ENCODE peak calls at places on chromosomes 16 and 17, in seven cellular contexts. One of them, this sample, is unnamed.

GRCh38 chr16:3400779-3401688 is at the start of the genes ZNF174 and ZSCAN32:
- DNase-seq in cardiac muscle cell: peak
- DNase-seq in left lung: peak
- DNase-seq in A549: peak
- DNase-seq in hepatocyte: peak
- DNase-seq in tibial nerve: peak
- DNase-seq in prostate gland: peak
- DNase-seq in this sample: peak

GRCh38 chr17:35821308-35821707 is 12.0 kb downstream of the TAF15 start:
- DNase-seq in cardiac muscle cell: no peak
- DNase-seq in left lung: no peak
- DNase-seq in A549: no peak
- DNase-seq in hepatocyte: no peak
- DNase-seq in tibial nerve: no peak
- DNase-seq in prostate gland: no peak
- DNase-seq in this sample: no peak

GRCh38 chr16:28182183-28182582 is 29.6 kb downstream of the XPO6 start:
- DNase-seq in cardiac muscle cell: no peak
- DNase-seq in left lung: no peak
- DNase-seq in A549: no peak
- DNase-seq in hepatocyte: no peak
- DNase-seq in tibial nerve: no peak
- DNase-seq in prostate gland: no peak
- DNase-seq in this sample: no peak

GRCh38 chr17:44797809-44798208 is 32.3 kb downstream of the GJC1 start:
- DNase-seq in cardiac muscle cell: peak
- DNase-seq in left lung: no peak
- DNase-seq in A549: no peak
- DNase-seq in hepatocyte: no peak
- DNase-seq in tibial nerve: no peak
- DNase-seq in prostate gland: no peak
- DNase-seq in this sample: no peak

GRCh38 chr17:4420692-4421131 is 13.0 kb upstream of the SPNS3 start:
- DNase-seq in cardiac muscle cell: peak
- DNase-seq in left lung: no peak
- DNase-seq in A549: peak
- DNase-seq in hepatocyte: peak
- DNase-seq in tibial nerve: peak
- DNase-seq in prostate gland: peak
- DNase-seq in this sample: peak

GRCh38 chr17:2397247-2398171 is 3.4 kb downstream of the MNT start:
- DNase-seq in cardiac muscle cell: no peak
- DNase-seq in left lung: peak
- DNase-seq in A549: no peak
- DNase-seq in hepatocyte: no peak
- DNase-seq in tibial nerve: no peak
- DNase-seq in prostate gland: no peak
- DNase-seq in this sample: no peak

GRCh38 chr17:72118588-72119279 is 2.1 kb upstream of the SOX9 start:
- DNase-seq in cardiac muscle cell: peak
- DNase-seq in left lung: no peak
- DNase-seq in A549: peak
- DNase-seq in hepatocyte: peak
- DNase-seq in tibial nerve: peak
- DNase-seq in prostate gland: peak
- DNase-seq in this sample: peak

GRCh38 chr17:76792348-76792747 is 54.4 kb downstream of the MFSD11 start:
- DNase-seq in cardiac muscle cell: no peak
- DNase-seq in left lung: no peak
- DNase-seq in A549: no peak
- DNase-seq in hepatocyte: no peak
- DNase-seq in tibial nerve: no peak
- DNase-seq in prostate gland: no peak
- DNase-seq in this sample: no peak

GRCh38 chr17:10156579-10157488 is 41.6 kb downstream of the GAS7 start:
- DNase-seq in cardiac muscle cell: no peak
- DNase-seq in left lung: peak
- DNase-seq in A549: no peak
- DNase-seq in hepatocyte: no peak
- DNase-seq in tibial nerve: peak
- DNase-seq in prostate gland: no peak
- DNase-seq in this sample: peak

GRCh38 chr17:43784628-43785101 is 4.4 kb downstream of the CFAP97D1 start:
- DNase-seq in cardiac muscle cell: no peak
- DNase-seq in left lung: no peak
- DNase-seq in A549: no peak
- DNase-seq in hepatocyte: no peak
- DNase-seq in tibial nerve: no peak
- DNase-seq in prostate gland: no peak
- DNase-seq in this sample: no peak

GRCh38 chr17:9676084-9676483 is 30.8 kb downstream of the USP43 start:
- DNase-seq in cardiac muscle cell: no peak
- DNase-seq in left lung: no peak
- DNase-seq in A549: peak
- DNase-seq in hepatocyte: peak
- DNase-seq in tibial nerve: no peak
- DNase-seq in prostate gland: no peak
- DNase-seq in this sample: no peak

GRCh38 chr16:48143816-48144215 is 12.0 kb downstream of the ABCC12 start:
- DNase-seq in cardiac muscle cell: no peak
- DNase-seq in left lung: no peak
- DNase-seq in A549: no peak
- DNase-seq in hepatocyte: no peak
- DNase-seq in tibial nerve: no peak
- DNase-seq in prostate gland: no peak
- DNase-seq in this sample: no peak

GRCh38 chr17:65078441-65079160 is 22.1 kb upstream of the GNA13 start:
- DNase-seq in cardiac muscle cell: no peak
- DNase-seq in left lung: no peak
- DNase-seq in A549: no peak
- DNase-seq in hepatocyte: no peak
- DNase-seq in tibial nerve: no peak
- DNase-seq in prostate gland: no peak
- DNase-seq in this sample: no peak

GRCh38 chr17:50909765-50910661 is 43.9 kb upstream of the TOB1 start:
- DNase-seq in cardiac muscle cell: no peak
- DNase-seq in left lung: no peak
- DNase-seq in A549: no peak
- DNase-seq in hepatocyte: no peak
- DNase-seq in tibial nerve: no peak
- DNase-seq in prostate gland: no peak
- DNase-seq in this sample: no peak

GRCh38 chr17:325270-325976 is 27.2 kb downstream of the RPH3AL start:
- DNase-seq in cardiac muscle cell: no peak
- DNase-seq in left lung: peak
- DNase-seq in A549: no peak
- DNase-seq in hepatocyte: no peak
- DNase-seq in tibial nerve: no peak
- DNase-seq in prostate gland: no peak
- DNase-seq in this sample: no peak

GRCh38 chr17:43572368-43572980 is 26.3 kb upstream of the ETV4 start:
- DNase-seq in cardiac muscle cell: no peak
- DNase-seq in left lung: no peak
- DNase-seq in A549: no peak
- DNase-seq in hepatocyte: peak
- DNase-seq in tibial nerve: no peak
- DNase-seq in prostate gland: no peak
- DNase-seq in this sample: no peak

GRCh38 chr16:69793521-69793920 is 31.4 kb downstream of the WWP2 start:
- DNase-seq in cardiac muscle cell: no peak
- DNase-seq in left lung: no peak
- DNase-seq in A549: no peak
- DNase-seq in hepatocyte: no peak
- DNase-seq in tibial nerve: no peak
- DNase-seq in prostate gland: no peak
- DNase-seq in this sample: no peak

GRCh38 chr16:69799601-69800000 is 37.5 kb downstream of the WWP2 start:
- DNase-seq in cardiac muscle cell: no peak
- DNase-seq in left lung: no peak
- DNase-seq in A549: no peak
- DNase-seq in hepatocyte: peak
- DNase-seq in tibial nerve: no peak
- DNase-seq in prostate gland: no peak
- DNase-seq in this sample: no peak

GRCh38 chr16:69798466-69798865 is 36.3 kb downstream of the WWP2 start:
- DNase-seq in cardiac muscle cell: peak
- DNase-seq in left lung: no peak
- DNase-seq in A549: no peak
- DNase-seq in hepatocyte: peak
- DNase-seq in tibial nerve: no peak
- DNase-seq in prostate gland: no peak
- DNase-seq in this sample: no peak

DNA sequence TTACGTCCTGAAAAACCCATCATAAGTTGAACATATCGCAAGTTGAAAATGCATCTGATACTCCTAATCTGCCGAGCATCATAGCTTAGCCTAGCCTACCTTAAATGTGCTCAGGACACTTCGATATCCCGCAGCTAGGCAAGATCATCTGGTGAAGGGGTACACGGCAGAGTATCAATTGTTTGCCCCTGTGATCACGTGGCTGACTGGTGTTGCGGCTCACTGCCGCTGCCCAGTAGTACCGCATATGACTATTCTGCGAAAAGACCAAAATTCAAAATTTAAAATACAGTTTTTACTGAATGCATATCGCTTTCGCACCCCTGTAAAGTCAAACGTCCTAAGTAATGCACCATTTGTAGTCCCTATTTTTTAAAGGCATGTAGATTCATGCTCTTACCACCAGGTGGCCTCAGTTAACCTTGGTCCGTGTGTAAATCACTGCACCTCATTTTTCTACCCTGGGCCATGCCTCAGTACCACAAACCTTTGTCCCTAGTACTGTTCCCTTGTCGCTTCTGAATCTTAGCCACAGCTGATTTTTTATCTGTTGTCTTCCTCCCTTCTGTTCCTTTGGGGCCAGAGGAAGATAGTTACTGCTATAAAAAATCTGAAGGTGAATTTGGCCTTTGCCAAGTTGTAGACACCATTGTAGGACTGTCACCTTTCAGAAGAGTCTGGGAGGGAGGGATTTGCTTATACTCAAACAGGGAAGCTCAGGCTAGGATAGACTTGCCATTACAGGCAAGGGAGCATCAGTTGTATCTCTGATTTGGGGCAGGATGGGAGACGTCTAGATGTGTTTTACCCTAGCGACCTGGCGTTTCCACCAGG is 34.4 kb downstream of the WWP2 start:
- DNase-seq in cardiac muscle cell: peak
- DNase-seq in left lung: no peak
- DNase-seq in A549: peak
- DNase-seq in hepatocyte: peak
- DNase-seq in tibial nerve: peak
- DNase-seq in prostate gland: peak
- DNase-seq in this sample: peak
- H3K4me3 ChIP-seq in cardiac muscle cell: no peak
- H3K4me3 ChIP-seq in left lung: no peak
- H3K4me3 ChIP-seq in A549: no peak
- H3K4me3 ChIP-seq in hepatocyte: no peak
- H3K4me3 ChIP-seq in tibial nerve: no peak
- H3K4me3 ChIP-seq in prostate gland: no peak
- H3K4me3 ChIP-seq in this sample: no peak

GRCh38 chr17:81821603-81822311 is 11.3 kb downstream of the MCRIP1 start:
- DNase-seq in cardiac muscle cell: peak
- DNase-seq in left lung: peak
- DNase-seq in A549: peak
- DNase-seq in hepatocyte: peak
- DNase-seq in tibial nerve: peak
- DNase-seq in prostate gland: peak
- DNase-seq in this sample: peak
- H3K4me3 ChIP-seq in cardiac muscle cell: no peak
- H3K4me3 ChIP-seq in left lung: no peak
- H3K4me3 ChIP-seq in A549: no peak
- H3K4me3 ChIP-seq in hepatocyte: no peak
- H3K4me3 ChIP-seq in tibial nerve: no peak
- H3K4me3 ChIP-seq in prostate gland: no peak
- H3K4me3 ChIP-seq in this sample: no peak

DNA sequence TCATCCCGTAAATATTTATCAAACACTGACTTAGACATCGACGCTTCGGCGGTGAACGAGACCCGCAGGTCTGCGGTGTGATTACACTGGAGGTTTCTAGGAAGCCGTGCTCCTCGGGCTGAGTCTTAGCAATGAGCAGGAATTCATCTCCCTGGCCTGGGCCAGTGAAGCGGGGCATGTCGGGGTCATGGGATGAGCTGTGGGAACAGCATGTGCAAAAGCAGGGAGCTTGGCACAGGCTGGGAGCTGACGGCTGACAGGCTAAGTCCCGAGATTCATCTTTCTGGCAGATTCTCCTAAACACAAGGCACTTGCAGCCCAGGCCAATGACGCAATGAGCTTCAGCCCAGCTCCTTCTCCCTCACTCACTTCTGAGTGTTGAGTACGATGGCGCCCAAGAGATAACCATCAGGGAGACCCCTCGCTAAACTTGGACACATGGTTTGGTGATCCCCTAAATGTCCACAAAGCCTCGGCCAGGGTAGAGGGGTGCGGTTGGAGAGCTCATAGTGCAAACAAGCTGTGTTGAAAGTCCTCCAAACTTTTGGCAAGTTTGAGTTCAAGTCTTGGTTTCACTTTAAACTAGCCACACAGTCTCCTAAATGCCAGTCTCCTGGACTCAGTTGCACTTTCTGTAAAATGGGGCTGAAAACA is 12.8 kb downstream of the CRISPLD2 start:
- DNase-seq in cardiac muscle cell: no peak
- DNase-seq in left lung: no peak
- DNase-seq in A549: no peak
- DNase-seq in hepatocyte: peak
- DNase-seq in tibial nerve: peak
- DNase-seq in prostate gland: peak
- DNase-seq in this sample: peak
- H3K4me3 ChIP-seq in cardiac muscle cell: no peak
- H3K4me3 ChIP-seq in left lung: no peak
- H3K4me3 ChIP-seq in A549: no peak
- H3K4me3 ChIP-seq in hepatocyte: no peak
- H3K4me3 ChIP-seq in tibial nerve: peak
- H3K4me3 ChIP-seq in prostate gland: no peak
- H3K4me3 ChIP-seq in this sample: peak

DNA sequence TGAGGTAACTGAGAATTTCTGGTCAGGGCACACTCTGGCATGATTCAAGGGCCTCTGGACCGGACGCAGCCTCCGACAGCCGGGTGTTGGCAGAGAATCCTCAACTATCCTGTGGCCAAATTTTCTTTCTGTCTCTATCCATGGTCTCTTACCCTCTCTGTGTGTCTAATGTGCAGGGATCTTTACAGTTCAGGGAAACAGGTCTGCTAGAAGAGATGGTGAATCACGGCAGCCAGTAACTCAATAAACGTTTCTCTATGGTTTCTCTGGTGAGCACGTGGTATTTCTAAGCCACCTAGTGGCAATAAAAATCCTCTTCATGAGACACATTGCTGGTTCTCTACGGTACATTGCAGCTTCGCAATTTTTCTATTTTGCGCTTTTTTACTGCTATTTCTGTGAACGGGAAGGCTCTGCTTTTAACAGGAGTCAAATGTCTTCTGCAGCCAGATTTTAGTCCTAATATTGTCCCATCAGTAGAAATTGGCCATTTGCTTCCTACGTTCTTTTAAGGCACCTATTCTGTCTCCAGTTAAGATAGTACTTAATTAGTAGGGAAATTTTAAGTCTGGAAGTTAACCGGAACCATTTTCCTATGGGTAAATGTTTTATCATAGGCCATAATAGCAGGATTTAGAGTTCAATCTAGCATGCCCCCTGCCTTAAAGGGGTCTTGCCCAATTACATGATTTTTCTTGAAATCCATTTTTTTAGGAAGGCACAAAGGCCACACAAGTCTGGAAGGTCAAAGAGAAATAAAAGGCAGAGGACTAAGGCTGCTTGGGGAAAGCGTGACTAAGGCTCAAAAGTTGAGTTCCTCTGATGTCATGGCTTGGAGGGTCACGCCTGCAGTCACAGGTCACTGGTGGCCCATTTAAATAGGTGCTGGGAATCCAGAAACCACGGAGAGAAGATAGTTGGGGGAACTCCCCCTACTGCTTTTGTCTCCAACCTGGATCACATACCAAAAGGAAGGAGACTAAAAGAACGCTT is 31.5 kb downstream of the QPRT start:
- DNase-seq in cardiac muscle cell: peak
- DNase-seq in left lung: no peak
- DNase-seq in A549: peak
- DNase-seq in hepatocyte: peak
- DNase-seq in tibial nerve: peak
- DNase-seq in prostate gland: no peak
- DNase-seq in this sample: no peak
- H3K4me3 ChIP-seq in cardiac muscle cell: no peak
- H3K4me3 ChIP-seq in left lung: no peak
- H3K4me3 ChIP-seq in A549: no peak
- H3K4me3 ChIP-seq in hepatocyte: no peak
- H3K4me3 ChIP-seq in tibial nerve: no peak
- H3K4me3 ChIP-seq in prostate gland: no peak
- H3K4me3 ChIP-seq in this sample: peak